ENCODE peak calls at places on chromosomes 7 and 10, in ten cellular contexts. One of them, this sample, is unnamed.

GRCh38 chr7:150715293-150715692 is 1.1 kb upstream of the GIMAP1 start:
- DNase-seq in breast epithelium: no peak
- DNase-seq in psoas muscle: no peak
- DNase-seq in Peyer's patch: no peak
- DNase-seq in bronchial epithelial cell: no peak
- DNase-seq in HCT116: no peak
- DNase-seq in brain microvascular endothelial cell: no peak
- DNase-seq in heart left ventricle: no peak
- DNase-seq in HepG2: no peak
- DNase-seq in SK-N-SH: no peak
- DNase-seq in this sample: no peak

GRCh38 chr7:39621784-39622411 is 1.5 kb upstream of the RALA start:
- DNase-seq in HepG2: no peak
- DNase-seq in Peyer's patch: no peak
- DNase-seq in brain microvascular endothelial cell: no peak
- DNase-seq in SK-N-SH: no peak
- DNase-seq in HCT116: no peak
- DNase-seq in heart left ventricle: no peak
- DNase-seq in bronchial epithelial cell: no peak
- DNase-seq in breast epithelium: no peak
- DNase-seq in psoas muscle: no peak
- DNase-seq in this sample: no peak

GRCh38 chr7:159105066-159105780 is 39.4 kb downstream of the VIPR2 start:
- DNase-seq in heart left ventricle: no peak
- DNase-seq in SK-N-SH: no peak
- DNase-seq in brain microvascular endothelial cell: no peak
- DNase-seq in Peyer's patch: no peak
- DNase-seq in breast epithelium: no peak
- DNase-seq in psoas muscle: peak; percentile 10
- DNase-seq in bronchial epithelial cell: no peak
- DNase-seq in HCT116: no peak
- DNase-seq in HepG2: no peak
- DNase-seq in this sample: no peak

GRCh38 chr10:132753596-132753995 is 32.4 kb downstream of the NKX6-2 start:
- DNase-seq in Peyer's patch: no peak
- DNase-seq in breast epithelium: no peak
- DNase-seq in psoas muscle: no peak
- DNase-seq in HepG2: no peak
- DNase-seq in bronchial epithelial cell: no peak
- DNase-seq in HCT116: no peak
- DNase-seq in SK-N-SH: no peak
- DNase-seq in brain microvascular endothelial cell: no peak
- DNase-seq in heart left ventricle: no peak
- DNase-seq in this sample: no peak

GRCh38 chr7:110868458-110868857 is 222.5 kb upstream of the LRRN3 start:
- DNase-seq in breast epithelium: no peak
- DNase-seq in HepG2: no peak
- DNase-seq in heart left ventricle: no peak
- DNase-seq in HCT116: no peak
- DNase-seq in Peyer's patch: no peak
- DNase-seq in psoas muscle: no peak
- DNase-seq in SK-N-SH: no peak
- DNase-seq in bronchial epithelial cell: no peak
- DNase-seq in brain microvascular endothelial cell: no peak
- DNase-seq in this sample: no peak

GRCh38 chr7:55426676-55427075 is 61.5 kb downstream of the LANCL2 start:
- DNase-seq in heart left ventricle: no peak
- DNase-seq in breast epithelium: no peak
- DNase-seq in brain microvascular endothelial cell: no peak
- DNase-seq in bronchial epithelial cell: peak; percentile 6
- DNase-seq in SK-N-SH: no peak
- DNase-seq in Peyer's patch: no peak
- DNase-seq in HCT116: no peak
- DNase-seq in psoas muscle: no peak
- DNase-seq in HepG2: no peak
- DNase-seq in this sample: no peak

GRCh38 chr10:102645388-102645740 is 1.1 kb downstream of the TRIM8 start:
- DNase-seq in heart left ventricle: peak; percentile 84
- DNase-seq in brain microvascular endothelial cell: peak; percentile 53
- DNase-seq in bronchial epithelial cell: peak; percentile 60
- DNase-seq in Peyer's patch: peak; percentile 78
- DNase-seq in breast epithelium: peak; percentile 85
- DNase-seq in SK-N-SH: peak; percentile 57
- DNase-seq in psoas muscle: peak; percentile 77
- DNase-seq in HepG2: peak; percentile 79
- DNase-seq in HCT116: peak; percentile 39
- DNase-seq in this sample: peak; percentile 61

GRCh38 chr10:117221156-117221711 is 19.7 kb upstream of the SLC18A2 start:
- DNase-seq in psoas muscle: no peak
- DNase-seq in HCT116: peak; percentile 69
- DNase-seq in bronchial epithelial cell: peak; percentile 82
- DNase-seq in HepG2: peak; percentile 12
- DNase-seq in SK-N-SH: peak; percentile 75
- DNase-seq in brain microvascular endothelial cell: peak; percentile 2
- DNase-seq in Peyer's patch: no peak
- DNase-seq in heart left ventricle: no peak
- DNase-seq in breast epithelium: no peak
- DNase-seq in this sample: no peak

GRCh38 chr7:129489491-129489890 is 12.8 kb upstream of the SMKR1 start:
- DNase-seq in HepG2: peak; percentile 12
- DNase-seq in Peyer's patch: no peak
- DNase-seq in HCT116: no peak
- DNase-seq in brain microvascular endothelial cell: peak; percentile 84
- DNase-seq in breast epithelium: no peak
- DNase-seq in heart left ventricle: no peak
- DNase-seq in psoas muscle: no peak
- DNase-seq in bronchial epithelial cell: no peak
- DNase-seq in SK-N-SH: no peak
- DNase-seq in this sample: no peak

GRCh38 chr7:50372921-50373320 is 68.4 kb downstream of the IKZF1 start:
- DNase-seq in bronchial epithelial cell: no peak
- DNase-seq in breast epithelium: no peak
- DNase-seq in brain microvascular endothelial cell: no peak
- DNase-seq in SK-N-SH: no peak
- DNase-seq in heart left ventricle: no peak
- DNase-seq in HCT116: no peak
- DNase-seq in HepG2: no peak
- DNase-seq in Peyer's patch: no peak
- DNase-seq in psoas muscle: no peak
- DNase-seq in this sample: no peak

GRCh38 chr7:50368366-50368765 is 63.9 kb downstream of the IKZF1 start:
- DNase-seq in Peyer's patch: no peak
- DNase-seq in psoas muscle: no peak
- DNase-seq in brain microvascular endothelial cell: no peak
- DNase-seq in heart left ventricle: no peak
- DNase-seq in SK-N-SH: no peak
- DNase-seq in breast epithelium: no peak
- DNase-seq in HCT116: no peak
- DNase-seq in HepG2: no peak
- DNase-seq in bronchial epithelial cell: no peak
- DNase-seq in this sample: no peak

GRCh38 chr7:50371551-50372021 is 67.1 kb downstream of the IKZF1 start:
- DNase-seq in Peyer's patch: no peak
- DNase-seq in breast epithelium: no peak
- DNase-seq in bronchial epithelial cell: no peak
- DNase-seq in HepG2: no peak
- DNase-seq in SK-N-SH: no peak
- DNase-seq in brain microvascular endothelial cell: no peak
- DNase-seq in psoas muscle: no peak
- DNase-seq in HCT116: no peak
- DNase-seq in heart left ventricle: no peak
- DNase-seq in this sample: no peak

GRCh38 chr7:50369408-50370026 is 65.0 kb downstream of the IKZF1 start:
- DNase-seq in SK-N-SH: peak; percentile 57
- DNase-seq in bronchial epithelial cell: peak; percentile 34
- DNase-seq in Peyer's patch: no peak
- DNase-seq in breast epithelium: no peak
- DNase-seq in brain microvascular endothelial cell: no peak
- DNase-seq in HCT116: peak; percentile 50
- DNase-seq in heart left ventricle: no peak
- DNase-seq in psoas muscle: no peak
- DNase-seq in HepG2: peak; percentile 11
- DNase-seq in this sample: peak; percentile 3

GRCh38 chr7:50370884-50371283 is 66.4 kb downstream of the IKZF1 start:
- DNase-seq in breast epithelium: no peak
- DNase-seq in Peyer's patch: no peak
- DNase-seq in HepG2: no peak
- DNase-seq in brain microvascular endothelial cell: no peak
- DNase-seq in psoas muscle: no peak
- DNase-seq in HCT116: no peak
- DNase-seq in SK-N-SH: no peak
- DNase-seq in bronchial epithelial cell: no peak
- DNase-seq in heart left ventricle: no peak
- DNase-seq in this sample: no peak
- H3K27me3 ChIP-seq in breast epithelium: no peaks in the 10 kb centered on the region
- H3K27me3 ChIP-seq in Peyer's patch: no peaks in the 10 kb centered on the region
- H3K27me3 ChIP-seq in HepG2: no peaks in the 10 kb centered on the region
- H3K27me3 ChIP-seq in brain microvascular endothelial cell: no peaks in the 10 kb centered on the region
- H3K27me3 ChIP-seq in psoas muscle: no peaks in the 10 kb centered on the region
- H3K27me3 ChIP-seq in HCT116: no peaks in the 10 kb centered on the region
- H3K27me3 ChIP-seq in SK-N-SH: peaks cover 5% of the 10 kb centered on the region
- H3K27me3 ChIP-seq in bronchial epithelial cell: no peaks in the 10 kb centered on the region
- H3K27me3 ChIP-seq in heart left ventricle: no peaks in the 10 kb centered on the region
- H3K27me3 ChIP-seq in this sample: no peaks in the 10 kb centered on the region

GRCh38 chr7:8114175-8114574 is 145.6 kb downstream of the GLCCI1 start:
- DNase-seq in heart left ventricle: no peak
- DNase-seq in brain microvascular endothelial cell: no peak
- DNase-seq in breast epithelium: no peak
- DNase-seq in bronchial epithelial cell: no peak
- DNase-seq in Peyer's patch: no peak
- DNase-seq in HCT116: no peak
- DNase-seq in HepG2: no peak
- DNase-seq in SK-N-SH: no peak
- DNase-seq in psoas muscle: no peak
- DNase-seq in this sample: no peak
- H3K4me3 ChIP-seq in heart left ventricle: no peak overlapping the region
- H3K4me3 ChIP-seq in brain microvascular endothelial cell: no peak overlapping the region
- H3K4me3 ChIP-seq in breast epithelium: no peak overlapping the region
- H3K4me3 ChIP-seq in bronchial epithelial cell: no peak overlapping the region
- H3K4me3 ChIP-seq in Peyer's patch: no peak overlapping the region
- H3K4me3 ChIP-seq in HCT116: no peak overlapping the region
- H3K4me3 ChIP-seq in HepG2: no peak overlapping the region
- H3K4me3 ChIP-seq in SK-N-SH: no peak overlapping the region
- H3K4me3 ChIP-seq in psoas muscle: no peak overlapping the region
- H3K4me3 ChIP-seq in this sample: no peak overlapping the region

GRCh38 chr7:142616121-142616643 is 133.1 kb upstream of the PRSS1 start:
- DNase-seq in SK-N-SH: no peak
- DNase-seq in breast epithelium: no peak
- DNase-seq in brain microvascular endothelial cell: no peak
- DNase-seq in Peyer's patch: no peak
- DNase-seq in heart left ventricle: no peak
- DNase-seq in bronchial epithelial cell: no peak
- DNase-seq in HepG2: no peak
- DNase-seq in HCT116: no peak
- DNase-seq in psoas muscle: no peak
- DNase-seq in this sample: no peak

GRCh38 chr7:142616842-142617241 is 132.4 kb upstream of the PRSS1 start:
- DNase-seq in heart left ventricle: no peak
- DNase-seq in breast epithelium: no peak
- DNase-seq in Peyer's patch: no peak
- DNase-seq in brain microvascular endothelial cell: no peak
- DNase-seq in SK-N-SH: no peak
- DNase-seq in HCT116: no peak
- DNase-seq in HepG2: no peak
- DNase-seq in bronchial epithelial cell: no peak
- DNase-seq in psoas muscle: no peak
- DNase-seq in this sample: no peak

GRCh38 chr7:142615508-142615907 is 133.8 kb upstream of the PRSS1 start:
- DNase-seq in breast epithelium: no peak
- DNase-seq in HepG2: no peak
- DNase-seq in bronchial epithelial cell: no peak
- DNase-seq in psoas muscle: no peak
- DNase-seq in HCT116: no peak
- DNase-seq in SK-N-SH: no peak
- DNase-seq in brain microvascular endothelial cell: no peak
- DNase-seq in heart left ventricle: no peak
- DNase-seq in Peyer's patch: no peak
- DNase-seq in this sample: no peak

GRCh38 chr7:142618655-142619351 is 130.5 kb upstream of the PRSS1 start:
- DNase-seq in bronchial epithelial cell: no peak
- DNase-seq in heart left ventricle: no peak
- DNase-seq in brain microvascular endothelial cell: no peak
- DNase-seq in psoas muscle: no peak
- DNase-seq in HepG2: no peak
- DNase-seq in breast epithelium: no peak
- DNase-seq in SK-N-SH: no peak
- DNase-seq in Peyer's patch: no peak
- DNase-seq in HCT116: no peak
- DNase-seq in this sample: no peak

DNA sequence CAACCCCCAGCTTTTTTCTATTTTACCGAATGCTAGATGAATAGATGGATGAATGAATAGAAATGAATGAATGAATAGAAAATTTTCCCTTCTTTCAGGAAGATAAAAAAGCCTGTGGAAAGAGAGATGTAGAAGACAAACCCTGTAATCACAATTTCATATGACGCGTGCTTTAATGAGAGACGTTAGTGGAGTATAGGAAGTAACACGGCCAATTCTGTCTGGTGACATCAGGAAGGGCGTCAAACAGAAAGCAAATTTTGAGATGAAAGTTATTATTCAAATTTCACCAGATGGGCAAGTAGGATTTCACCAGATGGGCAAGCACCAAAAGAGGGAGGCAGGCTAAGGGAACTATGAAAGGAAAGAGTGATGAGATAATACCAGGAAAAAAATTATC is 128.9 kb upstream of the PRSS1 start:
- DNase-seq in breast epithelium: no peak
- DNase-seq in brain microvascular endothelial cell: no peak
- DNase-seq in psoas muscle: no peak
- DNase-seq in SK-N-SH: no peak
- DNase-seq in HCT116: no peak
- DNase-seq in HepG2: no peak
- DNase-seq in bronchial epithelial cell: no peak
- DNase-seq in heart left ventricle: no peak
- DNase-seq in Peyer's patch: no peak
- DNase-seq in this sample: no peak
- H3K27me3 ChIP-seq in breast epithelium: no peaks in the 10 kb centered on the region
- H3K27me3 ChIP-seq in brain microvascular endothelial cell: no peaks in the 10 kb centered on the region
- H3K27me3 ChIP-seq in psoas muscle: no peaks in the 10 kb centered on the region
- H3K27me3 ChIP-seq in SK-N-SH: no peaks in the 10 kb centered on the region
- H3K27me3 ChIP-seq in HCT116: peaks cover 6% of the 10 kb centered on the region
- H3K27me3 ChIP-seq in HepG2: peaks cover 4% of the 10 kb centered on the region
- H3K27me3 ChIP-seq in bronchial epithelial cell: peaks cover 3% of the 10 kb centered on the region
- H3K27me3 ChIP-seq in heart left ventricle: peaks cover 7% of the 10 kb centered on the region
- H3K27me3 ChIP-seq in Peyer's patch: no peaks in the 10 kb centered on the region
- H3K27me3 ChIP-seq in this sample: peaks cover 3% of the 10 kb centered on the region

DNA sequence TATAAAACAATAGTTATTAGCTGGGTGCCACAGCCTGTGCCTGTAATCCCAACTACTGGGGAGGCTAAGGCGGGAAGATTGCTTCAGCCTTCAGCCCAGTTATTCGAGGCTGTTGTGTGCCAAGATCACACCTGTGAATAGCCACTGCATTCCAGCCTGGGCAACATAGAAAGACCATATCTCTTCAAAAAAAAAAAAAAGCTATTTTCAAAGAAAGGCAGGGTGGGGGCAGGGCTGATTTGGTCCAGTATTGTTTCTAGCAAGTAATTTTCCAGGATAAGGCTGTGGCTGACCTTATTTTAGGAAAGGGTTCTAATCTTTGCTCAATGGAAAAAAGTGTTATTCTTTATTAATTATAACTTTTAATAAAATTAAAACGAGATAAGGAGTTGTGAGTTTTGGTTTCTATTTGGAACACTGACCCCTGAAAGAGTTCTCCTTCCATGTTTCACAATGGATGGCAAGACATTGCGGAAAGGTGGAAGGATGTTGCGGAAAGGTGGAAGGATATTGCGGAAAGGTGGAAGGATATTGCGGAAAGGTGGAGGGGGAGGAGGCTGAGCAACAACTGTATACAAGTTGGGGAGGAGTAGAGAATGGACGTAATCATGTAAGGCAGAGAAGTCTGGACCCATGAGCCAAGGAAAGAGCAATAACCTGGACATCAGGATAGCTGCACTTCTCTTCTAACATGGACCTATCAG is 1.5 kb upstream of the C1GALT1 start:
- DNase-seq in psoas muscle: no peak
- DNase-seq in brain microvascular endothelial cell: no peak
- DNase-seq in HepG2: peak; percentile 34
- DNase-seq in heart left ventricle: no peak
- DNase-seq in breast epithelium: no peak
- DNase-seq in SK-N-SH: no peak
- DNase-seq in HCT116: no peak
- DNase-seq in bronchial epithelial cell: no peak
- DNase-seq in Peyer's patch: no peak
- DNase-seq in this sample: no peak
- H3K4me3 ChIP-seq in psoas muscle: peak overlapping the region; percentile 94
- H3K4me3 ChIP-seq in brain microvascular endothelial cell: no peak overlapping the region
- H3K4me3 ChIP-seq in HepG2: peak overlapping the region; percentile 74
- H3K4me3 ChIP-seq in heart left ventricle: peak overlapping the region; percentile 85
- H3K4me3 ChIP-seq in breast epithelium: peak overlapping the region; percentile 69
- H3K4me3 ChIP-seq in SK-N-SH: peak overlapping the region; percentile 100
- H3K4me3 ChIP-seq in HCT116: peak overlapping the region; percentile 67
- H3K4me3 ChIP-seq in bronchial epithelial cell: no peak overlapping the region
- H3K4me3 ChIP-seq in Peyer's patch: no peak overlapping the region
- H3K4me3 ChIP-seq in this sample: no peak overlapping the region

This sample was measured in HAP-1.